ENCODE peak calls at places on chromosomes 11 and 22, in six cellular contexts. E is pancreas, F is T-helper 22 cell, H is NCI-H1092 treated with DMSO at 0.1 percent for 48 hours, W is globus pallidus, S is MCF 10A. C is an unnamed sample.

GRCh38 chr11:20050551-20051333 is 109.5 kb downstream of the DBX1 start:
- DNase-seq in E (no peak), F (no peak), H (no peak), W (no peak), S (peak; percentile 77), C (no peak)

GRCh38 chr11:103164093-103164796 is 55.0 kb downstream of the DYNC2H1 start:
- DNase-seq in E (no peak), F (no peak), H (no peak), W (no peak), S (no peak), C (no peak)

GRCh38 chr11:33777906-33778305 is 3.6 kb upstream of the FBXO3 start:
- DNase-seq in E (no peak), F (no peak), H (no peak), W (no peak), S (no peak), C (no peak)

GRCh38 chr11:111019931-111020381 is 225.6 kb upstream of the POU2AF2 start:
- DNase-seq in E (no peak), F (no peak), H (no peak), W (no peak), S (peak; percentile 13), C (no peak)

GRCh38 chr11:35814026-35814425 is 129.8 kb upstream of the LDLRAD3 start:
- DNase-seq in E (no peak), F (no peak), H (no peak), W (no peak), S (no peak), C (no peak)

GRCh38 chr11:124108158-124108557 is 7.1 kb upstream of the VWA5A start:
- DNase-seq in E (no peak), F (no peak), H (peak; percentile 42), W (no peak), S (peak; percentile 56), C (no peak)

GRCh38 chr22:35775339-35775738 is 57.7 kb downstream of the APOL5 start:
- DNase-seq in E (no peak), F (no peak), H (no peak), W (no peak), S (no peak), C (no peak)

GRCh38 chr11:46279393-46280099 is 2.1 kb downstream of the CREB3L1 start:
- DNase-seq in E (peak; percentile 60), F (no peak), H (peak; percentile 79), W (peak; percentile 57), S (no peak), C (no peak)

GRCh38 chr11:104134760-104135159 is 29.2 kb downstream of the PDGFD start:
- DNase-seq in E (no peak), F (no peak), H (no peak), W (no peak), S (peak; percentile 31), C (no peak)

GRCh38 chr11:7278314-7278917 is 26.7 kb downstream of the SYT9 start:
- DNase-seq in E (no peak), F (no peak), H (no peak), W (no peak), S (peak; percentile 48), C (peak; percentile 7)

GRCh38 chr22:50686794-50687193 is 14.2 kb downstream of the SHANK3 start:
- DNase-seq in E (no peak), F (no peak), H (no peak), W (no peak), S (no peak), C (no peak)

GRCh38 chr11:112606656-112607055 is 346.0 kb upstream of the PLET1 start:
- DNase-seq in E (no peak), F (no peak), H (no peak), W (no peak), S (no peak), C (no peak)

GRCh38 chr11:123903932-123904331 is 2.0 kb downstream of the OR8D4 start:
- DNase-seq in E (no peak), F (no peak), H (no peak), W (no peak), S (no peak), C (no peak)

GRCh38 chr22:36279219-36279666 is 26.3 kb downstream of the APOL1 start:
- DNase-seq in E (no peak), F (no peak), H (no peak), W (no peak), S (no peak), C (no peak)

GRCh38 chr22:47615051-47615450 is 852.6 kb downstream of the TBC1D22A start:
- DNase-seq in E (no peak), F (no peak), H (no peak), W (no peak), S (no peak), C (no peak)

GRCh38 chr11:67662806-67663514 is 11.5 kb downstream of the ALDH3B2 start:
- DNase-seq in E (no peak), F (no peak), H (no peak), W (no peak), S (no peak), C (no peak)

C was measured in CMK.